ENCODE peak calls at places on chromosomes 2 and 18, in eight cellular contexts. C is OCI-LY7; Z is activated CD8-positive, alpha-beta memory T cell treated with anti-CD3 and anti-CD28 coated beads for 24 hours; P is activated T-cell treated with anti-CD3 and anti-CD28 coated beads, Interleukin-2, amount 50 U/mL, for 1 hour; S is NCI-H1436; O is activated naive CD4-positive, alpha-beta T cell; E is NCI-H2081; B is C1 segment of cervical spinal cord. Q is an unnamed sample.

GRCh38 chr2:120674246-120675170 is 61.2 kb upstream of the GLI2 start:
- DNase-seq in C (no peak), E (no peak), B (no peak), P (no peak), S (no peak), Z (no peak), O (no peak), Q (no peak)

GRCh38 chr2:215171826-215172225 is 33.4 kb upstream of the ABCA12 start:
- DNase-seq in S (no peak), C (no peak), Z (no peak), E (no peak), P (no peak), O (no peak), B (no peak), Q (no peak)

GRCh38 chr2:45067859-45068642 is 58.8 kb upstream of the SIX2 start:
- DNase-seq in P (no peak), O (no peak), E (no peak), S (no peak), C (no peak), Z (no peak), B (no peak), Q (no peak)

GRCh38 chr2:171319164-171319810 is 114.5 kb downstream of the METTL8 start:
- DNase-seq in B (no peak), O (no peak), C (peak), E (no peak), Z (peak), P (no peak), S (no peak), Q (peak)

GRCh38 chr2:219406861-219407230 is 11.3 kb upstream of the DES start:
- DNase-seq in C (no peak), E (no peak), S (no peak), O (no peak), B (no peak), Z (no peak), P (no peak), Q (no peak)

GRCh38 chr2:16687222-16687621 is 21.6 kb upstream of the CYRIA start:
- DNase-seq in O (no peak), Z (no peak), P (no peak), C (no peak), E (no peak), B (no peak), S (no peak), Q (no peak)

GRCh38 chr2:218898109-218898878 is 17.6 kb downstream of the WNT10A start:
- DNase-seq in S (peak), P (peak), C (peak), O (peak), B (peak), Z (peak), E (peak), Q (peak)

GRCh38 chr18:59385191-59385590 is 26.1 kb upstream of the LMAN1 start:
- DNase-seq in S (no peak), Z (no peak), P (no peak), O (no peak), C (no peak), B (no peak), E (peak), Q (no peak)

GRCh38 chr2:55048925-55049793 is 1.1 kb downstream of the RTN4 start:
- DNase-seq in O (peak), P (peak), Z (peak), S (peak), C (peak), E (peak), B (peak), Q (peak)

GRCh38 chr18:79578396-79579260 is 101.0 kb upstream of the CTDP1 start:
- DNase-seq in O (no peak), B (no peak), Z (no peak), C (no peak), E (no peak), P (peak), S (no peak), Q (no peak)

GRCh38 chr2:215423928-215424540 is 11.8 kb downstream of the FN1 start:
- DNase-seq in B (no peak), Z (no peak), S (no peak), C (no peak), E (no peak), P (no peak), O (no peak), Q (no peak)

GRCh38 chr2:152418688-152419087 is 83.7 kb downstream of the FMNL2 start:
- DNase-seq in S (no peak), E (no peak), P (no peak), B (no peak), C (no peak), O (no peak), Z (no peak), Q (peak)

GRCh38 chr18:67475673-67476072 is 40.8 kb downstream of the DSEL start:
- DNase-seq in P (no peak), C (no peak), Z (no peak), S (no peak), B (no peak), E (no peak), O (no peak), Q (no peak)

GRCh38 chr2:143161982-143162837 is 33.0 kb downstream of the ARHGAP15 start:
- DNase-seq in E (peak), P (peak), C (peak), B (no peak), S (peak), Z (no peak), O (no peak), Q (peak)

GRCh38 chr2:140348826-140349225 is 1568.6 kb upstream of the NXPH2 start:
- DNase-seq in Z (no peak), O (no peak), P (no peak), E (no peak), C (no peak), B (no peak), S (no peak), Q (no peak)

GRCh38 chr18:45254683-45255082 is 360.6 kb upstream of the SLC14A2 start:
- DNase-seq in O (no peak), P (no peak), B (no peak), S (no peak), E (no peak), C (no peak), Z (no peak), Q (no peak)

GRCh38 chr2:38394903-38395341 is 17.8 kb upstream of the ATL2 start:
- DNase-seq in P (no peak), S (no peak), Z (no peak), C (no peak), E (no peak), O (no peak), B (no peak), Q (no peak)

GRCh38 chr2:199973703-199974102 is 18.3 kb downstream of the MAIP1 start:
- DNase-seq in O (no peak), B (no peak), P (no peak), S (no peak), Z (no peak), E (no peak), C (no peak), Q (peak)

GRCh38 chr2:185984670-185985069 is 246.1 kb downstream of the FSIP2 start:
- DNase-seq in O (no peak), B (no peak), P (no peak), E (no peak), S (no peak), Z (no peak), C (no peak), Q (no peak)

GRCh38 chr2:42569883-42570282 is 1.5 kb downstream of the MTA3 start:
- DNase-seq in C (peak), P (no peak), B (no peak), S (no peak), Z (no peak), E (peak), O (no peak), Q (no peak)

GRCh38 chr2:119293254-119293653 is 69.6 kb downstream of the STEAP3 start:
- DNase-seq in E (no peak), C (no peak), O (no peak), P (no peak), S (no peak), Z (no peak), B (no peak), Q (no peak)

GRCh38 chr2:227106845-227107759 is 56.9 kb downstream of the COL4A4 start:
- DNase-seq in C (peak), Z (no peak), P (peak), S (peak), E (peak), B (no peak), O (no peak), Q (peak)